ENCODE peak calls at places on chromosome 5, in nine cellular contexts. One of them, this sample, is unnamed. For H3K9me3, the result is how much of the 10 kb centered on the place peaks cover.

GRCh38 chr5:39599721-39600431 is 175.1 kb upstream of the DAB2 start:
- DNase-seq in ascending aorta: no peak
- DNase-seq in PC-3: peak
- DNase-seq in astrocyte: peak
- DNase-seq in adrenal gland: peak
- DNase-seq in mammary epithelial cell: peak
- DNase-seq in esophagus squamous epithelium: no peak
- DNase-seq in psoas muscle: no peak
- DNase-seq in gastrocnemius medialis: no peak
- DNase-seq in this sample: no peak

GRCh38 chr5:2239237-2239910 is 356.6 kb upstream of the IRX4 start:
- DNase-seq in ascending aorta: no peak
- DNase-seq in PC-3: no peak
- DNase-seq in astrocyte: no peak
- DNase-seq in adrenal gland: no peak
- DNase-seq in mammary epithelial cell: no peak
- DNase-seq in esophagus squamous epithelium: no peak
- DNase-seq in psoas muscle: no peak
- DNase-seq in gastrocnemius medialis: no peak
- DNase-seq in this sample: no peak

GRCh38 chr5:178388381-178389030 is 155.9 kb upstream of the PHYKPL start:
- DNase-seq in ascending aorta: no peak
- DNase-seq in PC-3: no peak
- DNase-seq in astrocyte: no peak
- DNase-seq in adrenal gland: no peak
- DNase-seq in mammary epithelial cell: no peak
- DNase-seq in esophagus squamous epithelium: no peak
- DNase-seq in psoas muscle: peak
- DNase-seq in gastrocnemius medialis: no peak
- DNase-seq in this sample: no peak

GRCh38 chr5:154010660-154011059 is 28.1 kb downstream of the FAM114A2 start:
- DNase-seq in ascending aorta: no peak
- DNase-seq in PC-3: no peak
- DNase-seq in astrocyte: no peak
- DNase-seq in adrenal gland: peak
- DNase-seq in mammary epithelial cell: no peak
- DNase-seq in esophagus squamous epithelium: no peak
- DNase-seq in psoas muscle: no peak
- DNase-seq in gastrocnemius medialis: no peak
- DNase-seq in this sample: no peak

GRCh38 chr5:160039810-160040470 is 31.0 kb downstream of the TTC1 start:
- DNase-seq in ascending aorta: no peak
- DNase-seq in PC-3: peak
- DNase-seq in astrocyte: no peak
- DNase-seq in adrenal gland: no peak
- DNase-seq in mammary epithelial cell: no peak
- DNase-seq in esophagus squamous epithelium: no peak
- DNase-seq in psoas muscle: no peak
- DNase-seq in gastrocnemius medialis: no peak
- DNase-seq in this sample: no peak

GRCh38 chr5:67353500-67353931 is 156.9 kb upstream of the CD180 start:
- DNase-seq in ascending aorta: no peak
- DNase-seq in PC-3: no peak
- DNase-seq in astrocyte: peak
- DNase-seq in adrenal gland: no peak
- DNase-seq in mammary epithelial cell: no peak
- DNase-seq in esophagus squamous epithelium: no peak
- DNase-seq in psoas muscle: no peak
- DNase-seq in gastrocnemius medialis: no peak
- DNase-seq in this sample: no peak

GRCh38 chr5:95411476-95411875 is 20.3 kb downstream of the FAM81B start:
- DNase-seq in ascending aorta: no peak
- DNase-seq in PC-3: no peak
- DNase-seq in astrocyte: no peak
- DNase-seq in adrenal gland: no peak
- DNase-seq in mammary epithelial cell: no peak
- DNase-seq in esophagus squamous epithelium: no peak
- DNase-seq in psoas muscle: no peak
- DNase-seq in gastrocnemius medialis: no peak
- DNase-seq in this sample: no peak

GRCh38 chr5:149219584-149219983 is 52.1 kb upstream of the AFAP1L1 start:
- DNase-seq in ascending aorta: no peak
- DNase-seq in PC-3: no peak
- DNase-seq in astrocyte: no peak
- DNase-seq in adrenal gland: no peak
- DNase-seq in mammary epithelial cell: no peak
- DNase-seq in esophagus squamous epithelium: no peak
- DNase-seq in psoas muscle: no peak
- DNase-seq in gastrocnemius medialis: no peak
- DNase-seq in this sample: no peak

GRCh38 chr5:115758356-115758755 is 58.1 kb downstream of the CDO1 start:
- DNase-seq in ascending aorta: no peak
- DNase-seq in PC-3: no peak
- DNase-seq in astrocyte: peak
- DNase-seq in adrenal gland: no peak
- DNase-seq in mammary epithelial cell: peak
- DNase-seq in esophagus squamous epithelium: no peak
- DNase-seq in psoas muscle: no peak
- DNase-seq in gastrocnemius medialis: no peak
- DNase-seq in this sample: no peak

GRCh38 chr5:35656721-35657120 is 39.1 kb downstream of the SPEF2 start:
- DNase-seq in ascending aorta: no peak
- DNase-seq in PC-3: no peak
- DNase-seq in astrocyte: peak
- DNase-seq in adrenal gland: no peak
- DNase-seq in mammary epithelial cell: no peak
- DNase-seq in esophagus squamous epithelium: no peak
- DNase-seq in psoas muscle: no peak
- DNase-seq in gastrocnemius medialis: no peak
- DNase-seq in this sample: no peak

GRCh38 chr5:161138751-161139455 is 286.9 kb upstream of the ATP10B start:
- DNase-seq in ascending aorta: no peak
- DNase-seq in PC-3: no peak
- DNase-seq in astrocyte: no peak
- DNase-seq in adrenal gland: no peak
- DNase-seq in mammary epithelial cell: no peak
- DNase-seq in esophagus squamous epithelium: no peak
- DNase-seq in psoas muscle: no peak
- DNase-seq in gastrocnemius medialis: no peak
- DNase-seq in this sample: no peak

DNA sequence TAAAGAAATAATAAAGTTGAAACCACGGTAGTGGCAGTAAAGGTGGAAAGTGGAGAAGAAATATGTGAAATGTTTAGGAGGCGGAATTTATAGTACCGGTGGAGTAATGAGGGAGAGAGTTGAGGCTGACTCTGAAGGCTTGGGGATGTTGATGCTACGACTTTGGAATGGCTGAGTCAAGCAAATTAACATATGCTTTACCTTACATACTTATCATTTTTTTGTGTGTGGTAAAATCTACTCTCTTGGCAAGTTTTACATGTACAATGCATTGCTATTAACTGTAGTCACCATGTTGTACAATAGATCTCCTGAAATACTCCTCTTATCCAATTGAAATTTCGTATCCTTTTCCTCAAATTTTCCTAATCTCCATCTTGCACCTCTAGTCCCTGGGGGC is 179.0 kb downstream of the TAF11L14 start:
- DNase-seq in ascending aorta: no peak
- DNase-seq in PC-3: peak
- DNase-seq in astrocyte: peak
- DNase-seq in adrenal gland: no peak
- DNase-seq in mammary epithelial cell: peak
- DNase-seq in esophagus squamous epithelium: no peak
- DNase-seq in psoas muscle: no peak
- DNase-seq in gastrocnemius medialis: no peak
- DNase-seq in this sample: no peak
- H3K9me3 ChIP-seq in ascending aorta: under half
- H3K9me3 ChIP-seq in PC-3: under half
- H3K9me3 ChIP-seq in astrocyte: under half
- H3K9me3 ChIP-seq in adrenal gland: under half
- H3K9me3 ChIP-seq in mammary epithelial cell: under half
- H3K9me3 ChIP-seq in esophagus squamous epithelium: under half
- H3K9me3 ChIP-seq in psoas muscle: under half
- H3K9me3 ChIP-seq in gastrocnemius medialis: under half
- H3K9me3 ChIP-seq in this sample: under half

GRCh38 chr5:112479418-112479817 is 60.3 kb upstream of the EPB41L4A start:
- DNase-seq in ascending aorta: no peak
- DNase-seq in PC-3: peak
- DNase-seq in astrocyte: peak
- DNase-seq in adrenal gland: no peak
- DNase-seq in mammary epithelial cell: peak
- DNase-seq in esophagus squamous epithelium: no peak
- DNase-seq in psoas muscle: no peak
- DNase-seq in gastrocnemius medialis: no peak
- DNase-seq in this sample: no peak

GRCh38 chr5:112473989-112474388 is 54.9 kb upstream of the EPB41L4A start:
- DNase-seq in ascending aorta: no peak
- DNase-seq in PC-3: no peak
- DNase-seq in astrocyte: no peak
- DNase-seq in adrenal gland: no peak
- DNase-seq in mammary epithelial cell: no peak
- DNase-seq in esophagus squamous epithelium: no peak
- DNase-seq in psoas muscle: no peak
- DNase-seq in gastrocnemius medialis: no peak
- DNase-seq in this sample: no peak

GRCh38 chr5:112472614-112473013 is 53.5 kb upstream of the EPB41L4A start:
- DNase-seq in ascending aorta: no peak
- DNase-seq in PC-3: no peak
- DNase-seq in astrocyte: no peak
- DNase-seq in adrenal gland: no peak
- DNase-seq in mammary epithelial cell: no peak
- DNase-seq in esophagus squamous epithelium: no peak
- DNase-seq in psoas muscle: no peak
- DNase-seq in gastrocnemius medialis: no peak
- DNase-seq in this sample: no peak

GRCh38 chr5:112480501-112480900 is 61.4 kb upstream of the EPB41L4A start:
- DNase-seq in ascending aorta: no peak
- DNase-seq in PC-3: no peak
- DNase-seq in astrocyte: no peak
- DNase-seq in adrenal gland: no peak
- DNase-seq in mammary epithelial cell: peak
- DNase-seq in esophagus squamous epithelium: no peak
- DNase-seq in psoas muscle: no peak
- DNase-seq in gastrocnemius medialis: no peak
- DNase-seq in this sample: no peak

GRCh38 chr5:112475747-112476435 is 56.8 kb upstream of the EPB41L4A start:
- DNase-seq in ascending aorta: no peak
- DNase-seq in PC-3: peak
- DNase-seq in astrocyte: peak
- DNase-seq in adrenal gland: no peak
- DNase-seq in mammary epithelial cell: peak
- DNase-seq in esophagus squamous epithelium: no peak
- DNase-seq in psoas muscle: no peak
- DNase-seq in gastrocnemius medialis: no peak
- DNase-seq in this sample: no peak
- TF ChIP-seq CTCF in ascending aorta: no peak
- TF ChIP-seq CTCF in PC-3: no peak
- TF ChIP-seq CTCF in astrocyte: no peak
- TF ChIP-seq CTCF in adrenal gland: no peak
- TF ChIP-seq CTCF in mammary epithelial cell: no peak
- TF ChIP-seq CTCF in esophagus squamous epithelium: no peak
- TF ChIP-seq CTCF in psoas muscle: no peak
- TF ChIP-seq CTCF in gastrocnemius medialis: no peak
- TF ChIP-seq CTCF in this sample: no peak

DNA sequence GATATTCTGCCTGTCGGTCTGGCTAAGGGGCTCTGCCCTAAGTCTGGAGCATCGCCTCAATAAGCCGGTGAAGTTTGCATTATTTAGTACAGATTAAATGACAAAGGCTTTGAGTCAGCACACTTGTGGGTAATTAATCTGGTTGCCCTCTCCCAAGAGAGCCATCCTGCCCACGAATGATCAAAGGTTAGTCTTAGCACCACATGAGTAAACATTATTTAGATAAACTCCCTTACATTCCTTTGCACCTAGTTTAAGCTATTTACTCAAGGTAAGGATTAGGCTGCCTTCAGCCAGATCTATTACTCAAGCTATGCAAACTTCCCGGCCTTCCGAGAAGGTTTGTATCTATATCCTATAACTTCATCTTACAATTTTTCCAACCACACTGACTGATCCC is 572.1 kb downstream of the CHSY3 start:
- DNase-seq in ascending aorta: no peak
- DNase-seq in PC-3: peak
- DNase-seq in astrocyte: no peak
- DNase-seq in adrenal gland: no peak
- DNase-seq in mammary epithelial cell: peak
- DNase-seq in esophagus squamous epithelium: no peak
- DNase-seq in psoas muscle: no peak
- DNase-seq in gastrocnemius medialis: no peak
- DNase-seq in this sample: no peak
- H3K9me3 ChIP-seq in ascending aorta: under half
- H3K9me3 ChIP-seq in PC-3: under half
- H3K9me3 ChIP-seq in astrocyte: under half
- H3K9me3 ChIP-seq in adrenal gland: under half
- H3K9me3 ChIP-seq in mammary epithelial cell: under half
- H3K9me3 ChIP-seq in esophagus squamous epithelium: under half
- H3K9me3 ChIP-seq in psoas muscle: under half
- H3K9me3 ChIP-seq in gastrocnemius medialis: under half
- H3K9me3 ChIP-seq in this sample: under half

DNA sequence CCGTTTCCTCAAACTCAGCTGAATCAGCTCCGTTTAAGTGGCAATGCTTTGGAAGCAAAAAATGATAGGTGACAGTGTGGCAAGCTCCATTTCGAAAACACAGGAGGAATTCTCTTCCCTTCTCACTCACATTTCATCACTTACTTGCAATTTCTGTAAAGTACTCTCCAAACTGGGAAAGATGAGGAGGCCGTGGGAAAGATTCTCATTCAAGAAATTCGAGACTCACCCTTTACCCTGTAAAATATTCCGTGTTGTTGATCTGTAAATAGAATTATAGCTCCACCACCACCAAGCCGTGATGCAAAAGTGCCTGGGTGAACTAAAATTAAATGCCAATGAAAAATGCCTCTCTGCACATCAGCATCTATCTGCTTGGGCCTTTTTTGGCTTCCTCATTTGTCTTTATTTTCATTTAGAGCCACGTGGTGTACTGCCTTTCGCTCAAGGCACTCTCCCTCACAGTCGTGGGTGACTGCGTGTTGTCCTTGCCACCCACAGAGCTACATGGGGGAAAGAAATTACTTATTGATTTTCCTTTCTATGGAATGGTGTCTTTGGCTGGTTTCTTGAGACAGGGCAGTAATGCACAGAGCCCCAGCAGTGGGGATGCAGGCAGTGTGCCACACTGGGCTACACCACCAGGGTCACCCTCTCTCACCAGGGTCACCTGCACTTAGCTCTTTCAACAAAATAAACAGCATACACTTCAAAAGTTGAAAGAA is 289.3 kb upstream of the TAS2R1 start:
- DNase-seq in ascending aorta: no peak
- DNase-seq in PC-3: no peak
- DNase-seq in astrocyte: no peak
- DNase-seq in adrenal gland: no peak
- DNase-seq in mammary epithelial cell: no peak
- DNase-seq in esophagus squamous epithelium: no peak
- DNase-seq in psoas muscle: no peak
- DNase-seq in gastrocnemius medialis: no peak
- DNase-seq in this sample: no peak
- TF ChIP-seq CTCF in ascending aorta: no peak
- TF ChIP-seq CTCF in PC-3: no peak
- TF ChIP-seq CTCF in astrocyte: no peak
- TF ChIP-seq CTCF in adrenal gland: no peak
- TF ChIP-seq CTCF in mammary epithelial cell: no peak
- TF ChIP-seq CTCF in esophagus squamous epithelium: no peak
- TF ChIP-seq CTCF in psoas muscle: no peak
- TF ChIP-seq CTCF in gastrocnemius medialis: no peak
- TF ChIP-seq CTCF in this sample: no peak

GRCh38 chr5:141298376-141298775 is 5.5 kb downstream of the SLC25A2 start:
- DNase-seq in ascending aorta: no peak
- DNase-seq in PC-3: no peak
- DNase-seq in astrocyte: no peak
- DNase-seq in adrenal gland: no peak
- DNase-seq in mammary epithelial cell: no peak
- DNase-seq in esophagus squamous epithelium: no peak
- DNase-seq in psoas muscle: no peak
- DNase-seq in gastrocnemius medialis: no peak
- DNase-seq in this sample: no peak
- H3K9me3 ChIP-seq in ascending aorta: half or more
- H3K9me3 ChIP-seq in PC-3: under half
- H3K9me3 ChIP-seq in astrocyte: under half
- H3K9me3 ChIP-seq in adrenal gland: under half
- H3K9me3 ChIP-seq in mammary epithelial cell: under half
- H3K9me3 ChIP-seq in esophagus squamous epithelium: half or more
- H3K9me3 ChIP-seq in psoas muscle: under half
- H3K9me3 ChIP-seq in gastrocnemius medialis: under half
- H3K9me3 ChIP-seq in this sample: under half

This sample was measured in uterus.